ENCODE peak calls at places on chromosomes 7 and 10, in six cellular contexts. J is lung, F is H9, O is astrocyte, Q is psoas muscle, B is AG04450. N is an unnamed sample.

GRCh38 chr10:37490266-37490665 is 364.9 kb downstream of the ANKRD30A start:
- DNase-seq in J (no peak), F (no peak), O (no peak), Q (no peak), B (no peak), N (no peak)

GRCh38 chr7:104231054-104232046 is 23.5 kb upstream of the ORC5 start:
- DNase-seq in J (no peak), F (peak; percentile 72), O (peak; percentile 31), Q (no peak), B (peak; percentile 30), N (no peak)

GRCh38 chr10:43044444-43045245 is 32.2 kb upstream of the RET start:
- DNase-seq in J (no peak), F (peak; percentile 28), O (no peak), Q (no peak), B (no peak), N (no peak)

GRCh38 chr10:607545-608196 is 81.8 kb downstream of the DIP2C start:
- DNase-seq in J (no peak), F (no peak), O (peak; percentile 32), Q (no peak), B (no peak), N (no peak)

GRCh38 chr7:16492513-16493062 is 27.1 kb upstream of the SOSTDC1 start:
- DNase-seq in J (no peak), F (no peak), O (peak; percentile 58), Q (no peak), B (peak; percentile 15), N (no peak)

GRCh38 chr10:46526682-46527038 is 29.8 kb downstream of the GPRIN2 start:
- DNase-seq in J (no peak), F (no peak), O (no peak), Q (peak; percentile 46), B (no peak), N (no peak)

GRCh38 chr7:43609097-43609496 is 26.2 kb downstream of the STK17A start:
- DNase-seq in J (no peak), F (no peak), O (no peak), Q (no peak), B (no peak), N (no peak)

GRCh38 chr7:124550036-124550435 is 215.6 kb downstream of the GPR37 start:
- DNase-seq in J (no peak), F (no peak), O (no peak), Q (no peak), B (no peak), N (no peak)

GRCh38 chr10:111873041-111873440 is 310.5 kb downstream of the GPAM start:
- DNase-seq in J (no peak), F (no peak), O (no peak), Q (no peak), B (no peak), N (no peak)

GRCh38 chr10:97764519-97764931 is 7.3 kb downstream of the SFRP5 start:
- DNase-seq in J (no peak), F (no peak), O (peak; percentile 5), Q (peak; percentile 35), B (no peak), N (no peak)

GRCh38 chr7:47360301-47360900 is 221.5 kb downstream of the TNS3 start:
- DNase-seq in J (no peak), F (no peak), O (no peak), Q (no peak), B (no peak), N (no peak)

GRCh38 chr7:30831227-30831626 is 60.0 kb downstream of the MINDY4 start:
- DNase-seq in J (no peak), F (peak; percentile 1), O (peak; percentile 50), Q (no peak), B (no peak), N (no peak)

GRCh38 chr7:152704796-152705384 is 28.9 kb upstream of the XRCC2 start:
- DNase-seq in J (no peak), F (no peak), O (no peak), Q (no peak), B (no peak), N (no peak)

GRCh38 chr10:89115876-89116627 is 91.1 kb downstream of the CH25H start:
- DNase-seq in J (no peak), F (no peak), O (peak; percentile 69), Q (no peak), B (no peak), N (no peak)

GRCh38 chr10:11108356-11108755 is 90.7 kb downstream of the CELF2 start:
- DNase-seq in J (no peak), F (no peak), O (no peak), Q (no peak), B (no peak), N (no peak)

GRCh38 chr10:5103481-5103880 is 9.3 kb downstream of the AKR1C3 start:
- DNase-seq in J (no peak), F (no peak), O (no peak), Q (no peak), B (no peak), N (no peak)

DNA sequence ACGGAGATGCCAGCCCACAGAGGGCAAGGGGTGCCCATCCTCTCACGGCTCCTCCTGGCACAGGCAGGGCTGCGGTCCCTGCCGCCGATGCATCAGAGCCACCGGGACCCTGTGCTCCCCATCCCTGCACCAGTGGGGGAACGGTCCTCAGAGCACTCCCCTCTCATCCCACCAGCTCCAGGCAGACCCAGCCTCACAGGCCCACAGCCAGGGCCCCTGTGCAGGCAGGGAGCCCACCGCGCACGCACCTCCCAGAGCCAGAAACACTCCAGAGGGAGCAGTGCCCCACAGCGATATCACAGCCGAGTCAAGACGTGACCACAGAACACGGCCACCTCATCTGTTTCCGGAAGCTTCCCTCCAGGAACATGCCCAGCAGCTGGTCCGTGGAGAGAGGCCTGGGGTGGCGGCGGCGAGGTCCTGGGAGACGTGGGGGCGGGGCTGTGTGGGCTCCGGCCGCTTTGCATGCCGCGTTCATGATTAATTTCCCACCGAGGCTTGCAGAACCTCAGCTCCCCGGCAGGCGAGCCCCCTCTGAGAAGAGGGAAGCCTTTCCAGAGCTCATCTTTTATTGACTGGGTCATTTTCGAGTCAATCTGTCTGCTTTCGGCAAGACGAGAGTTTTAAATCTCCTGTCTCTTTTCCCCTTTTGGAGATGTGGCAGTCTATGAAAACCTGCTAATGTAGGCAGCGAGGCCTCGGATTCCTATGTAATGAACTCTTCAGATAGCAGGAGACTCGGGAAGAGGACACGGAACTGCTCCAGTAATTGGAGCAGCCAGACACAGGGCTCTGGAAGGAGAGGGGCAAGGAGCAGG is 242.6 kb downstream of the ELFN1 start:
- DNase-seq in J (no peak), F (no peak), O (peak; percentile 91), Q (peak; percentile 71), B (peak; percentile 75), N (no peak)
- TF ChIP-seq CTCF in J (no peak), F (no peak), O (peak; percentile 35), Q (no peak), B (peak; percentile 60), N (no peak)

DNA sequence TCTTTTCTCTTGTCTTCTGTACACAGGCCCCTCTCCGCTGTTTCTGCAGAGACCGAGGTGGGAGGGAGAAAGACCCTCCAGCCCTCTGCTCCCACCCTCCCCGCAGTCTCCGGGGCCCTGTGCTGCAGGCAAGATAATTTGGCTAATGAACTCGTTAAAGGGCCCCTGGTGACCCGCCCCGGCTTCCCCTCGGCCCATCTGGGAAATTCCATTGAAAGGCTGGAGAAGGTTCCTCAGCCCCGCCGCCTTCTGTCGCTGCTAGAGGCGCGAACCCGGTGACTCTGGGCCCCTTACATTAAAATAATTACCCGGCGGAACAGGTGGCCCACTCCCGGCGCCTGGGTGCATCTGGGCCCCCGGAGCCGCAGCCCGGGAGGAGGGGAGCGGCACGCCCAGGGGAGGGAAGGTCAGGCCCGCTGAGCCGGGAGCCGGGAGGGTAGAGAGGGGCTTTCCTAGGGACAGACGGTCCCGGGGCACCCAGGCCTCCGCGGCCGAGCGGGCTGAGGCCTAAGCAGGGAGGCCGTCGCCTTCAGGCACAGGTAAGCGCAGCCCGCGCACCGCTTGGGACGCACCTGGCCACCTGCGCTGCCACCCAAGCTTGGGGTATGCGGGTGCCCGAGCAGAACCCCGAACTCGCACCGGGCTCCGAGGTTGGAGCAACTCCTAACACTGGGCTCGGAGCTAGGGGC is 7.3 kb upstream of the MNX1 start:
- DNase-seq in J (no peak), F (peak; percentile 47), O (no peak), Q (no peak), B (no peak), N (no peak)
- H3K27ac ChIP-seq in J (no peak overlapping the region), F (no peak overlapping the region), O (no peak overlapping the region), Q (no peak overlapping the region), B (no peak overlapping the region), N (no peak overlapping the region)

GRCh38 chr7:157630301-157630853 is 293.6 kb downstream of the DNAJB6 start:
- DNase-seq in J (no peak), F (no peak), O (peak; percentile 2), Q (peak; percentile 32), B (no peak), N (no peak)
- H3K9me3 ChIP-seq in J (no peaks in the 10 kb centered on the region), F (no peaks in the 10 kb centered on the region), O (no peaks in the 10 kb centered on the region), Q (no peaks in the 10 kb centered on the region), B (peaks cover 60% of the 10 kb centered on the region), N (no peaks in the 10 kb centered on the region)

GRCh38 chr7:117155694-117156093 is 167.2 kb downstream of the WNT2 start:
- DNase-seq in J (no peak), F (no peak), O (no peak), Q (no peak), B (no peak), N (no peak)

GRCh38 chr7:117154721-117155120 is 168.1 kb downstream of the WNT2 start:
- DNase-seq in J (no peak), F (no peak), O (no peak), Q (no peak), B (no peak), N (no peak)

GRCh38 chr7:117158941-117159705 is 163.7 kb downstream of the WNT2 start:
- DNase-seq in J (no peak), F (no peak), O (peak; percentile 74), Q (no peak), B (no peak), N (no peak)

GRCh38 chr7:117157871-117158209 is 165.0 kb downstream of the WNT2 start:
- DNase-seq in J (no peak), F (no peak), O (no peak), Q (no peak), B (no peak), N (no peak)

GRCh38 chr7:117157121-117157870 is 165.6 kb downstream of the WNT2 start:
- DNase-seq in J (peak; percentile 37), F (no peak), O (peak; percentile 96), Q (peak; percentile 53), B (peak; percentile 59), N (no peak)
- TF ChIP-seq CTCF in J (no peak), F (peak; percentile 26), O (peak; percentile 23), Q (no peak), B (peak; percentile 48), N (no peak)

N was measured in CD4-positive, alpha-beta T cell.